ENCODE peak calls at places on chromosomes 12 and 14, in five cellular contexts. One of them, this sample, is unnamed.

GRCh38 chr12:116934908-116935698 is 24.4 kb downstream of the FBXW8 start:
- DNase-seq in stimulated activated CD4-positive, alpha-beta T cell treated with anti-CD3 and anti-CD28 coated beads, Interleukin-4, amount 100 ng/mL, for 48 hours: no peak
- DNase-seq in activated T-cell treated with anti-CD3 and anti-CD28 coated beads, Interleukin-2, amount 50 U/mL, for 1 hour: no peak
- DNase-seq in H9: no peak
- DNase-seq in DMS 273 treated with DMSO at 0.1 percent for 48 hours: no peak
- DNase-seq in this sample: no peak

GRCh38 chr14:59427653-59428578 is 37.3 kb downstream of the GPR135 start:
- DNase-seq in activated T-cell treated with anti-CD3 and anti-CD28 coated beads, Interleukin-2, amount 50 U/mL, for 1 hour: no peak
- DNase-seq in DMS 273 treated with DMSO at 0.1 percent for 48 hours: no peak
- DNase-seq in stimulated activated CD4-positive, alpha-beta T cell treated with anti-CD3 and anti-CD28 coated beads, Interleukin-4, amount 100 ng/mL, for 48 hours: no peak
- DNase-seq in H9: no peak
- DNase-seq in this sample: no peak

GRCh38 chr14:46820291-46820690 is 168.7 kb upstream of the RPL10L start:
- DNase-seq in DMS 273 treated with DMSO at 0.1 percent for 48 hours: no peak
- DNase-seq in stimulated activated CD4-positive, alpha-beta T cell treated with anti-CD3 and anti-CD28 coated beads, Interleukin-4, amount 100 ng/mL, for 48 hours: no peak
- DNase-seq in activated T-cell treated with anti-CD3 and anti-CD28 coated beads, Interleukin-2, amount 50 U/mL, for 1 hour: no peak
- DNase-seq in H9: peak
- DNase-seq in this sample: no peak

GRCh38 chr14:75495882-75496281 is 26.4 kb upstream of the BATF start:
- DNase-seq in stimulated activated CD4-positive, alpha-beta T cell treated with anti-CD3 and anti-CD28 coated beads, Interleukin-4, amount 100 ng/mL, for 48 hours: no peak
- DNase-seq in DMS 273 treated with DMSO at 0.1 percent for 48 hours: no peak
- DNase-seq in H9: no peak
- DNase-seq in activated T-cell treated with anti-CD3 and anti-CD28 coated beads, Interleukin-2, amount 50 U/mL, for 1 hour: no peak
- DNase-seq in this sample: no peak

GRCh38 chr12:52735816-52736632 is 32.7 kb upstream of the KRT77 start:
- DNase-seq in H9: no peak
- DNase-seq in stimulated activated CD4-positive, alpha-beta T cell treated with anti-CD3 and anti-CD28 coated beads, Interleukin-4, amount 100 ng/mL, for 48 hours: no peak
- DNase-seq in activated T-cell treated with anti-CD3 and anti-CD28 coated beads, Interleukin-2, amount 50 U/mL, for 1 hour: no peak
- DNase-seq in DMS 273 treated with DMSO at 0.1 percent for 48 hours: no peak
- DNase-seq in this sample: no peak

GRCh38 chr12:21499765-21500164 is 1.7 kb downstream of the RECQL start:
- DNase-seq in H9: no peak
- DNase-seq in DMS 273 treated with DMSO at 0.1 percent for 48 hours: no peak
- DNase-seq in activated T-cell treated with anti-CD3 and anti-CD28 coated beads, Interleukin-2, amount 50 U/mL, for 1 hour: no peak
- DNase-seq in stimulated activated CD4-positive, alpha-beta T cell treated with anti-CD3 and anti-CD28 coated beads, Interleukin-4, amount 100 ng/mL, for 48 hours: no peak
- DNase-seq in this sample: no peak

GRCh38 chr12:24947541-24948451 is 1.1 kb downstream of the BCAT1 start:
- DNase-seq in DMS 273 treated with DMSO at 0.1 percent for 48 hours: no peak
- DNase-seq in H9: no peak
- DNase-seq in stimulated activated CD4-positive, alpha-beta T cell treated with anti-CD3 and anti-CD28 coated beads, Interleukin-4, amount 100 ng/mL, for 48 hours: no peak
- DNase-seq in activated T-cell treated with anti-CD3 and anti-CD28 coated beads, Interleukin-2, amount 50 U/mL, for 1 hour: no peak
- DNase-seq in this sample: no peak

GRCh38 chr14:91315844-91316267 is 71.4 kb upstream of the GPR68 start:
- DNase-seq in DMS 273 treated with DMSO at 0.1 percent for 48 hours: no peak
- DNase-seq in stimulated activated CD4-positive, alpha-beta T cell treated with anti-CD3 and anti-CD28 coated beads, Interleukin-4, amount 100 ng/mL, for 48 hours: peak
- DNase-seq in activated T-cell treated with anti-CD3 and anti-CD28 coated beads, Interleukin-2, amount 50 U/mL, for 1 hour: peak
- DNase-seq in H9: no peak
- DNase-seq in this sample: no peak

This sample was measured in caudate nucleus.